ENCODE peak calls at places on chromosome 3, in eight cellular contexts. W is sigmoid colon; N is CD8-positive, alpha-beta T cell; J is upper lobe of right lung; U is AG10803; D is psoas muscle; A is left ventricle myocardium inferior; C is BJ. T is an unnamed sample.

GRCh38 chr3:172646439-172647015 is 64.3 kb downstream of the NCEH1 start:
- DNase-seq in W (no peak), N (no peak), J (no peak), U (no peak), D (no peak), A (no peak), C (no peak), T (no peak)

GRCh38 chr3:68809596-68809995 is 122.8 kb downstream of the TAFA4 start:
- DNase-seq in W (no peak), N (no peak), J (no peak), U (no peak), D (no peak), A (no peak), C (no peak), T (no peak)

GRCh38 chr3:153293222-153293621 is 131.2 kb downstream of the RAP2B start:
- DNase-seq in W (no peak), N (no peak), J (no peak), U (peak; percentile 76), D (no peak), A (no peak), C (no peak), T (peak; percentile 98)

GRCh38 chr3:154584041-154584440 is 154.1 kb upstream of the GPR149 start:
- DNase-seq in W (no peak), N (no peak), J (no peak), U (peak; percentile 1), D (no peak), A (no peak), C (no peak), T (no peak)

GRCh38 chr3:63937661-63938651 is 25.8 kb upstream of the SCAANT1 start:
- DNase-seq in W (no peak), N (no peak), J (no peak), U (no peak), D (no peak), A (no peak), C (no peak), T (peak; percentile 87)

GRCh38 chr3:67947808-67948508 is 293.5 kb upstream of the SUCLG2 start:
- DNase-seq in W (no peak), N (peak; percentile 50), J (no peak), U (no peak), D (no peak), A (no peak), C (no peak), T (no peak)

GRCh38 chr3:22939349-22939748 is 263.8 kb upstream of the UBE2E2 start:
- DNase-seq in W (no peak), N (no peak), J (no peak), U (peak; percentile 36), D (no peak), A (no peak), C (no peak), T (peak; percentile 31)

GRCh38 chr3:185824467-185825378 is at the start of gene IGF2BP2:
- DNase-seq in W (peak; percentile 77), N (no peak), J (peak; percentile 86), U (peak; percentile 88), D (peak; percentile 54), A (peak; percentile 74), C (no peak), T (peak; percentile 56)

GRCh38 chr3:47008258-47008671 is 28.8 kb downstream of the NBEAL2 start:
- DNase-seq in W (peak; percentile 65), N (no peak), J (peak; percentile 51), U (no peak), D (no peak), A (no peak), C (no peak), T (no peak)

GRCh38 chr3:179898024-179898423 is 138.7 kb downstream of the PEX5L start:
- DNase-seq in W (no peak), N (no peak), J (no peak), U (no peak), D (no peak), A (no peak), C (no peak), T (peak; percentile 64)

GRCh38 chr3:11582123-11582968 is 61.4 kb downstream of the VGLL4 start:
- DNase-seq in W (peak; percentile 90), N (no peak), J (no peak), U (peak; percentile 92), D (peak; percentile 67), A (peak; percentile 67), C (peak; percentile 76), T (peak; percentile 39)

GRCh38 chr3:45687828-45688193 is 1.4 kb upstream of the SACM1L start:
- DNase-seq in W (no peak), N (no peak), J (no peak), U (no peak), D (no peak), A (no peak), C (no peak), T (no peak)

GRCh38 chr3:127413871-127414270 is 126.0 kb upstream of the PRR20G start:
- DNase-seq in W (no peak), N (no peak), J (no peak), U (no peak), D (no peak), A (no peak), C (no peak), T (no peak)

GRCh38 chr3:185337231-185337816 is 25.6 kb upstream of the MAP3K13 start:
- DNase-seq in W (no peak), N (no peak), J (no peak), U (no peak), D (no peak), A (no peak), C (no peak), T (peak; percentile 92)

GRCh38 chr3:138349926-138350665 is 1.7 kb downstream of the MRAS start:
- DNase-seq in W (no peak), N (no peak), J (peak; percentile 78), U (peak; percentile 38), D (peak; percentile 56), A (no peak), C (no peak), T (no peak)

GRCh38 chr3:138348950-138349739 is 766 bp downstream of the MRAS start:
- DNase-seq in W (peak; percentile 74), N (no peak), J (no peak), U (peak; percentile 37), D (peak; percentile 30), A (no peak), C (no peak), T (no peak)

GRCh38 chr3:138347084-138347483 is 1.3 kb upstream of the MRAS start:
- DNase-seq in W (no peak), N (no peak), J (no peak), U (no peak), D (no peak), A (no peak), C (no peak), T (no peak)

GRCh38 chr3:138351151-138351550 is 2.8 kb downstream of the MRAS start:
- DNase-seq in W (peak; percentile 15), N (no peak), J (no peak), U (no peak), D (no peak), A (no peak), C (no peak), T (peak; percentile 55)

GRCh38 chr3:138348107-138348949 is at the start of gene MRAS:
- DNase-seq in W (peak; percentile 90), N (no peak), J (peak; percentile 92), U (peak; percentile 83), D (peak; percentile 88), A (peak; percentile 83), C (no peak), T (peak; percentile 31)
- TF ChIP-seq CTCF in W (no peak), N (peak; percentile 16), J (peak; percentile 40), U (peak; percentile 23), D (peak; percentile 38), A (peak; percentile 60), C (peak; percentile 26), T (peak; percentile 41)

DNA sequence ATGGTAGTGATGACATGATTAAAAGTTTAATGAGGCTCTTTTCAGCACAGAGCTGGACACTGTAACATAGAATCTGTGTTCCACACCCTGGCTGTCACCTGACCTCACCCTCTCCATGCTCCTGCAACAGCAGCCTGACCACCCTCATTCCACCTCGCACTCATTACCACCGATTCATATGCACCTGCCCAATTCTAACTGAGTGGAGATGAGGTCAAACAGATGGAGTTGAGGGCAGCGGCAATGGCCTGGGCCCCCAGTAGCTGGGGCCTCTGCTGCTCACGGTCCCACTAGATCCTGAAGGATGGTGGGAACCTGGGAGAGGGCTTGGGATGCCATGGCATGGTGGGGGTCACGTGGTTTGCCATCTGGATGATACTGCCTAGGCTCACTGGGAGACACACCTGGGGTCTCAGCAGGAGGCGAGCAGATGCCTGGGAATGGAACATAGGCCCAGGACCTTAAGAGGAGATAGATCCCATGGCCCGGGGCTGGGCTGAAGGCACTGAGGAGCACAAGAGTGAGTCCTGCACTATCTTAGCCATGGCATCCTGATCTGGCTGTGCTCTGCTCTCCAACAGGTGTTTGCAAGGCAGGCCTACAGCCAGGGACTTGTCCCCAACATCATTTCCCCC is 1.3 kb downstream of the SCN5A start:
- DNase-seq in W (peak; percentile 48), N (no peak), J (no peak), U (no peak), D (no peak), A (no peak), C (no peak), T (no peak)
- H3K4me3 ChIP-seq in W (no peak overlapping the region), N (no peak overlapping the region), J (no peak overlapping the region), U (no peak overlapping the region), D (peak overlapping the region; percentile 66), A (peak overlapping the region; percentile 80), C (no peak overlapping the region), T (no peak overlapping the region)

GRCh38 chr3:61560452-61561373 is 658 bp upstream of the PTPRG start:
- DNase-seq in W (peak; percentile 92), N (no peak), J (peak; percentile 92), U (peak; percentile 85), D (peak; percentile 84), A (peak; percentile 88), C (no peak), T (peak; percentile 66)
- TF ChIP-seq CTCF in W (no peak), N (no peak), J (no peak), U (no peak), D (peak; percentile 29), A (peak; percentile 44), C (peak; percentile 20), T (peak; percentile 22)

GRCh38 chr3:12656193-12656592 is 7.7 kb downstream of the RAF1 start:
- DNase-seq in W (no peak), N (no peak), J (no peak), U (peak; percentile 12), D (no peak), A (no peak), C (no peak), T (no peak)

GRCh38 chr3:12660196-12660595 is 3.7 kb downstream of the RAF1 start:
- DNase-seq in W (no peak), N (no peak), J (no peak), U (no peak), D (no peak), A (no peak), C (no peak), T (no peak)

GRCh38 chr3:12659316-12660015 is 4.5 kb downstream of the RAF1 start:
- DNase-seq in W (no peak), N (no peak), J (no peak), U (peak; percentile 49), D (no peak), A (no peak), C (no peak), T (no peak)

GRCh38 chr3:12656850-12657249 is 7.1 kb downstream of the RAF1 start:
- DNase-seq in W (no peak), N (no peak), J (no peak), U (no peak), D (no peak), A (no peak), C (no peak), T (no peak)

DNA sequence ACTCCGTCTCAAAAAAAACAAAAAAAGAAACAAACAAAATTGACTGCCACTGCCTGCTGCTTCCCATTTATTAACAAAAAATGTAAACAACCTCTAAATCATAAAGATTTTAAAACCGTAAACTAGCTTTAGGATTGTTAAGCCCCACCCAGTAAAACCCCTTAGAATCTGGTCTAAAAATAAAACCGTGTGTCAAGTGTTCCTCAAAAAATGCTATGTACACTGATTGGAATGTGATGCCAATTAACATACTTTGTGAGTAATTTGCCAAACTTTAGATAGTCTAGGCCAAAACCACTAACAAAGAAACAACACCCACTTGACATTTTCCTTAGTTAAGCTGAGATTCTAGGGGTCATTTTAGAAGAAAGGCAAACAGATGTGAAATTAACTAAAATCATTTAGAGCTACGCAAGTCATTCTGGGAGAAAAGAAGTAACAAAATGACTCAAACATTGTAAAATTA is 5.3 kb downstream of the RAF1 start:
- DNase-seq in W (no peak), N (no peak), J (no peak), U (peak; percentile 96), D (no peak), A (no peak), C (peak; percentile 96), T (peak; percentile 53)
- H3K4me3 ChIP-seq in W (no peak overlapping the region), N (no peak overlapping the region), J (no peak overlapping the region), U (no peak overlapping the region), D (peak overlapping the region; percentile 28), A (peak overlapping the region; percentile 85), C (no peak overlapping the region), T (no peak overlapping the region)

T was measured in bronchial epithelial cell.